ENCODE peak calls at places on chromosomes 11 and 22, in six cellular contexts. E is T-cell, Y is brain pericyte, X is WTC11, J is lung, Z is AG08395. O is an unnamed sample.

GRCh38 chr11:103863497-103863896 is 172.9 kb upstream of the DDI1 start:
- DNase-seq in E (no peak), Y (no peak), X (no peak), J (no peak), Z (peak; percentile 33), O (no peak)

GRCh38 chr11:777288-778255 is at the start of gene GATD1:
- DNase-seq in E (peak; percentile 91), Y (no peak), X (peak; percentile 94), J (peak; percentile 93), Z (peak; percentile 100), O (peak; percentile 87)

GRCh38 chr11:15185021-15185420 is 70.3 kb downstream of the INSC start:
- DNase-seq in E (no peak), Y (no peak), X (no peak), J (no peak), Z (no peak), O (no peak)

GRCh38 chr22:42701694-42702093 is 19.0 kb downstream of the A4GALT start:
- DNase-seq in E (no peak), Y (no peak), X (no peak), J (no peak), Z (no peak), O (no peak)

GRCh38 chr11:75441804-75442132 is 8.8 kb upstream of the KLHL35 start:
- DNase-seq in E (no peak), Y (no peak), X (no peak), J (no peak), Z (no peak), O (no peak)

GRCh38 chr11:131464024-131464423 is 93.6 kb downstream of the NTM start:
- DNase-seq in E (no peak), Y (no peak), X (no peak), J (no peak), Z (no peak), O (no peak)

GRCh38 chr22:27317961-27318360 is 483.6 kb downstream of the MN1 start:
- DNase-seq in E (no peak), Y (no peak), X (no peak), J (no peak), Z (no peak), O (no peak)

GRCh38 chr11:87473174-87473573 is 435.4 kb downstream of the TMEM135 start:
- DNase-seq in E (no peak), Y (no peak), X (no peak), J (peak; percentile 31), Z (peak; percentile 72), O (no peak)

GRCh38 chr22:30445438-30445936 is 19.9 kb downstream of the MTFP1 start:
- DNase-seq in E (no peak), Y (no peak), X (no peak), J (no peak), Z (no peak), O (no peak)